ENCODE peak calls at places on chromosomes 5 and 9, in six cellular contexts. I, O, X, N, R and L are unnamed samples.

GRCh38 chr5:43232943-43233833 is 41.2 kb downstream of the NIM1K start:
- DNase-seq in I (no peak), O (no peak), X (no peak), N (no peak), R (no peak), L (no peak)

GRCh38 chr9:10045598-10045997 is 567.2 kb downstream of the PTPRD start:
- DNase-seq in I (no peak), O (no peak), X (no peak), N (no peak), R (no peak), L (no peak)

GRCh38 chr5:111070272-111071134 is 1.0 kb upstream of the TSLP start:
- DNase-seq in I (no peak), O (no peak), X (peak), N (no peak), R (no peak), L (peak)

GRCh38 chr9:133458643-133459312 is 1.0 kb upstream of the CACFD1 start:
- DNase-seq in I (no peak), O (no peak), X (no peak), N (no peak), R (no peak), L (no peak)

GRCh38 chr9:101235105-101235866 is 149.5 kb downstream of the BAAT start:
- DNase-seq in I (no peak), O (no peak), X (peak), N (no peak), R (no peak), L (no peak)

GRCh38 chr5:163362806-163363788 is 74.3 kb upstream of the CCNG1 start:
- DNase-seq in I (no peak), O (no peak), X (no peak), N (no peak), R (no peak), L (no peak)

GRCh38 chr5:1875843-1876671 is 6.7 kb downstream of the IRX4 start:
- DNase-seq in I (no peak), O (no peak), X (no peak), N (no peak), R (no peak), L (no peak)

GRCh38 chr9:111301195-111301594 is 28.8 kb downstream of the OR2K2 start:
- DNase-seq in I (no peak), O (no peak), X (no peak), N (no peak), R (peak), L (no peak)

GRCh38 chr5:92471861-92472260 is 1088.7 kb upstream of the ARRDC3 start:
- DNase-seq in I (no peak), O (no peak), X (no peak), N (no peak), R (no peak), L (no peak)
- TF ChIP-seq CTCF in I (no peak), O (no peak), X (no peak), N (no peak), R (no peak), L (no peak)

DNA sequence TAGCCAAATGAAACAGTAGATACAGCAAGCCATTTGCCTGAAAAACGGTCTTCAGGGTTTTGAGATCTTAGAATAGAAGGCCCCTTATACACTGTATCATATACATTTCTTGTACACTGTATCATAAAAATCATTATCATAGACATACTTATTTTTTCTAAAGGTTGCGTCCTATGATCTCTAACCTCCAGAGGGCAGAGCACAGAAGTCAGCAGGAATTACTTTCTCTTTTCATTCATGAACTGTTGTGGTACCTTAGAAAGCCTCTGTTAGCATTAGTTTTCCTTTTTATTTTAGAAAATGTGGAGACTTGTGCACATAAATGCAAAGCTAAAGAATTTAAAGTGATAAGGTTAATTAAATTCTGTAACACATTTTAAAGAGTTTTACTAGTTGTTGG is 115.4 kb downstream of the OXCT1 start:
- DNase-seq in I (no peak), O (no peak), X (no peak), N (no peak), R (no peak), L (no peak)
- TF ChIP-seq CTCF in I (no peak), O (no peak), X (no peak), N (no peak), R (no peak), L (no peak)

GRCh38 chr5:173202266-173202875 is 32.6 kb downstream of the NKX2-5 start:
- DNase-seq in I (no peak), O (no peak), X (no peak), N (no peak), R (no peak), L (no peak)

GRCh38 chr5:173208296-173208695 is 26.7 kb downstream of the NKX2-5 start:
- DNase-seq in I (no peak), O (no peak), X (no peak), N (peak), R (no peak), L (no peak)

GRCh38 chr5:173201636-173202265 is 33.3 kb downstream of the NKX2-5 start:
- DNase-seq in I (peak), O (peak), X (no peak), N (no peak), R (no peak), L (no peak)

GRCh38 chr5:173205921-173206320 is 29.1 kb downstream of the NKX2-5 start:
- DNase-seq in I (no peak), O (no peak), X (no peak), N (no peak), R (no peak), L (no peak)

DNA sequence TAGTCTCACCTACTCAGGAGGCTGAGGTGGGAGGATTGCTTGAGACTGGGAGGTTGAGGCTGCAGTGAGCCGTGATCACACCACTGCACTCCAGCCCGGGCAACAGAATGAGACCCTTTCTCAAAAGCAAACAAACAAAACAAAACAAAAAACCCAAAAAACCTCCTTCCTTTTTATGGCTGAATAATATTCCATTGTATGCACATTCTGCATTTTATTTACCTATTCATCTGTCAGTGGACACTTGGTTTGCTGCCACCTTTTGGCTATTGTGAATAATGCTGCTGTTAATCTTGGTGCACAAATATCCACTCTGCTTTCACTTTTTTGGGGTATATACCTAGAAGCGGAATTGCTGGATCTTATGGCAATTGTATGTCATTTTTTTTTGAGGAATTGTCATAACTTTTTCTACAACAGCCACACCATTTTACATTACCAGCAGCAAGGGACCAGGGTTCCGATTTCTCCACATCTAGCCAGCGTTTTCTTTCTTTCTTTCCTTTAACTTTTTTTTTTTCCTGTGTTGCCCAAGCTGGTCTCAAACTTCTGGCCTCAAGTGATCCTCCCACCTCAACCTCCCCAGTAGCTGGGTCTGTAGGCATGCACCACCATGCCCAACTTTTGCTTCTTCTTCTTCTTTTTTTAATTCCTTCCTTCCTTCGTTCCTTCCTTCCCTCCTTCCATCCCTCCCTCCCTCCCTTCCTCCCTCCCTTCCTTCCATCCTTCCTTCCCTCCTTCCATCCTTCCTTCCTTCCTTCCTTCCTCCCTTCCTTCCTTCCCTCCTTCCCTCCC is 30.6 kb downstream of the NKX2-5 start:
- DNase-seq in I (no peak), O (no peak), X (no peak), N (no peak), R (no peak), L (no peak)
- TF ChIP-seq CTCF in I (peak), O (peak), X (peak), N (no peak), R (peak), L (peak)

GRCh38 chr5:7894860-7895259 is 25.9 kb downstream of the MTRR start:
- DNase-seq in I (no peak), O (no peak), X (peak), N (no peak), R (no peak), L (no peak)

GRCh38 chr5:7894439-7894838 is 25.5 kb downstream of the MTRR start:
- DNase-seq in I (no peak), O (no peak), X (no peak), N (no peak), R (no peak), L (no peak)

GRCh38 chr5:7902201-7902600 is 33.3 kb downstream of the MTRR start:
- DNase-seq in I (no peak), O (no peak), X (no peak), N (no peak), R (no peak), L (no peak)

DNA sequence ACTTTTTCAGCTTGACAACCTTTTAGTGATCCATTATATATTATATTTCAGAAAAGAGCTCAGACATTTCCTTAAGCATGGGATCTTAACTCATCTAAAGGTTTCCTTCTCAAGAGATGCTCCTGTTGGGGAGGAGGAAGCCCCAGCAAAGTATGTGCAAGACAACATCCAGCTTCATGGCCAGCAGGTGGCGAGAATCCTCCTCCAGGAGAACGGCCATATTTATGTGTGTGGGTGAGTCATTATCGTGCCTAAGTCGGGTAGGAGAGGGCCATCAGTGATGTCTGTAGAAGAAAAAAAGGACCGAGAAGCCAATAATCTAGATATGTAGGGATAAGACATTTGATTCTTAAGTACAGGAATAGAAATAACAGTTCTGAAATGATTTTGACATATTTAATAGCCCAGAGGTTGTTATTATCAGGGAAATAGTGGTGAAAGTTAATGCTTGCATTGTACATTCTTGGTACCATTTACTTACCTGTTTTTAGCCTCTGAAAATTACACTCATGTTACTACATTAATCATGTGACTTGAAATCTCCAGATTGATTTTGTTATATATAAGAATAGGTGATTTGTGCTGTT is 28.2 kb downstream of the MTRR start:
- DNase-seq in I (no peak), O (no peak), X (no peak), N (no peak), R (peak), L (no peak)
- TF ChIP-seq CTCF in I (peak), O (peak), X (no peak), N (no peak), R (peak), L (peak)

GRCh38 chr5:154356256-154356655 is 89.5 kb upstream of the SAP30L start:
- DNase-seq in I (no peak), O (no peak), X (no peak), N (no peak), R (no peak), L (no peak)

GRCh38 chr5:154358410-154359221 is 87.2 kb upstream of the SAP30L start:
- DNase-seq in I (no peak), O (no peak), X (no peak), N (no peak), R (no peak), L (no peak)

GRCh38 chr5:154355141-154355611 is 90.6 kb upstream of the SAP30L start:
- DNase-seq in I (no peak), O (no peak), X (no peak), N (peak), R (no peak), L (no peak)

GRCh38 chr5:154359222-154359583 is 86.6 kb upstream of the SAP30L start:
- DNase-seq in I (no peak), O (no peak), X (no peak), N (no peak), R (no peak), L (no peak)

DNA sequence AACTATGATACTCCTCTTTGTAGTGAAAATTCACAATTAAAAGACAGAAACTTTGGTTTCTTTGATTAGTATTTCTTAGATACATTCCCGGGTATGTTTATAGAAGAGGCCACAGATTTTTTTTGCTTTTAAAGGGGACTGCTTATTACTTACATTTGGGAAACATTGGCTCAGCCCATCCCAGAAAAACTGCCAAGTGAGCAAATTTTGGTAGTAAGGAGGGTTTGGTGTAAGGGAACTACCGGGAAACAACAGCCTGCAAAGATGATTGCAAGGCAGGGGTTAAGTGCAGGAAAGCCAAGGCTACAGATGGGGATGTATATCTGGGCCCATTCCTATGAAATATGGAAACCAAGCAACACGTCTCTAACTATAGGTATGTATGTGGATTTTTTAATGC is 88.8 kb upstream of the SAP30L start:
- DNase-seq in I (no peak), O (no peak), X (no peak), N (no peak), R (no peak), L (no peak)
- TF ChIP-seq CTCF in I (no peak), O (no peak), X (no peak), N (no peak), R (no peak), L (no peak)

GRCh38 chr9:86098793-86099694 is at the start of gene GOLM1:
- DNase-seq in I (no peak), O (no peak), X (peak), N (no peak), R (no peak), L (peak)
- TF ChIP-seq CTCF in I (no peak), O (peak), X (peak), N (no peak), R (no peak), L (no peak)

DNA sequence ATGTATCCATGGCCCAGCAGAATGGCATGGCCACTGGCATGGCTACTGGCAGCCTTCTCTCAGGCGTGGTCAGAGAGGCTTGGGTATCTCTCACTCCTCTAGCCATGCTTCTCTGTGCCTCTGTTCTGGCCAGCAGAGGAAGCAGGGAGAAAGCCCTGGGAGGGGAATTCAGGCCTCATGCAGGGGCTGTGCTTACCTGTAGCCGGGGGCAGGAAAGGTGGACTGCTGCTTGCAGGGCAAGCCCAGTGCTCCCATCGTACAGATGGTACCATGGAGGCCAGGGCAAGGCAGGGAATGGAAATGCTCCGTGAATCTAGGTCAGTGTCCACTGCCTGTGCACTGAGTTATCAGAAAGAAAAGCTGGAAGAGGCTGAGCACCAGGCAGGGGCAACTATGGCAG is 2.7 kb downstream of the OR13J1 start:
- DNase-seq in I (no peak), O (no peak), X (no peak), N (no peak), R (no peak), L (no peak)
- TF ChIP-seq CTCF in I (no peak), O (no peak), X (no peak), N (no peak), R (no peak), L (no peak)

GRCh38 chr9:83204047-83204446 is 141.1 kb upstream of the RASEF start:
- DNase-seq in I (no peak), O (no peak), X (no peak), N (no peak), R (no peak), L (no peak)
- TF ChIP-seq CTCF in I (no peak), O (no peak), X (no peak), N (no peak), R (no peak), L (no peak)